ENCODE peak calls at places on chromosomes 5 and 9, in five cellular contexts. One of them, this sample, is unnamed.

GRCh38 chr9:37466037-37466709 is 923 bp upstream of the ZBTB5 start:
- DNase-seq in Peyer's patch: peak
- DNase-seq in body of pancreas: peak
- DNase-seq in fibroblast of lung: peak
- DNase-seq in small intestine: peak
- DNase-seq in this sample: peak

GRCh38 chr5:67815455-67816391 is 399.8 kb upstream of the PIK3R1 start:
- DNase-seq in Peyer's patch: no peak
- DNase-seq in body of pancreas: peak
- DNase-seq in fibroblast of lung: peak
- DNase-seq in small intestine: no peak
- DNase-seq in this sample: no peak

GRCh38 chr5:135891804-135892203 is 3.8 kb downstream of the IL9 start:
- DNase-seq in Peyer's patch: no peak
- DNase-seq in body of pancreas: no peak
- DNase-seq in fibroblast of lung: no peak
- DNase-seq in small intestine: no peak
- DNase-seq in this sample: no peak

GRCh38 chr5:158754018-158754514 is 345.6 kb downstream of the EBF1 start:
- DNase-seq in Peyer's patch: no peak
- DNase-seq in body of pancreas: no peak
- DNase-seq in fibroblast of lung: peak
- DNase-seq in small intestine: no peak
- DNase-seq in this sample: no peak

GRCh38 chr5:129836321-129836720 is 67.9 kb upstream of the CHSY3 start:
- DNase-seq in Peyer's patch: no peak
- DNase-seq in body of pancreas: no peak
- DNase-seq in fibroblast of lung: no peak
- DNase-seq in small intestine: no peak
- DNase-seq in this sample: no peak

GRCh38 chr5:76790632-76791290 is 28.1 kb upstream of the F2RL1 start:
- DNase-seq in Peyer's patch: no peak
- DNase-seq in body of pancreas: no peak
- DNase-seq in fibroblast of lung: peak
- DNase-seq in small intestine: peak
- DNase-seq in this sample: no peak

GRCh38 chr5:148408092-148408491 is 24.3 kb downstream of the FBXO38 start:
- DNase-seq in Peyer's patch: no peak
- DNase-seq in body of pancreas: no peak
- DNase-seq in fibroblast of lung: no peak
- DNase-seq in small intestine: no peak
- DNase-seq in this sample: no peak

GRCh38 chr5:98414938-98415337 is 358.5 kb upstream of the RGMB start:
- DNase-seq in Peyer's patch: no peak
- DNase-seq in body of pancreas: no peak
- DNase-seq in fibroblast of lung: peak
- DNase-seq in small intestine: no peak
- DNase-seq in this sample: no peak

GRCh38 chr5:34657550-34657921 is 1.4 kb downstream of the RAI14 start:
- DNase-seq in Peyer's patch: no peak
- DNase-seq in body of pancreas: no peak
- DNase-seq in fibroblast of lung: peak
- DNase-seq in small intestine: no peak
- DNase-seq in this sample: no peak

GRCh38 chr5:78757269-78758053 is 108.9 kb upstream of the LHFPL2 start:
- DNase-seq in Peyer's patch: no peak
- DNase-seq in body of pancreas: no peak
- DNase-seq in fibroblast of lung: peak
- DNase-seq in small intestine: no peak
- DNase-seq in this sample: no peak

GRCh38 chr5:149853019-149853648 is 91.5 kb downstream of the PDE6A start:
- DNase-seq in Peyer's patch: peak
- DNase-seq in body of pancreas: peak
- DNase-seq in fibroblast of lung: peak
- DNase-seq in small intestine: peak
- DNase-seq in this sample: no peak

GRCh38 chr5:68264024-68264956 is 48.7 kb downstream of the PIK3R1 start:
- DNase-seq in Peyer's patch: peak
- DNase-seq in body of pancreas: peak
- DNase-seq in fibroblast of lung: peak
- DNase-seq in small intestine: peak
- DNase-seq in this sample: no peak

GRCh38 chr5:137622850-137623249 is 113.0 kb downstream of the KLHL3 start:
- DNase-seq in Peyer's patch: no peak
- DNase-seq in body of pancreas: peak
- DNase-seq in fibroblast of lung: no peak
- DNase-seq in small intestine: no peak
- DNase-seq in this sample: peak

GRCh38 chr9:77751341-77752091 is 103.4 kb upstream of the GNA14 start:
- DNase-seq in Peyer's patch: no peak
- DNase-seq in body of pancreas: no peak
- DNase-seq in fibroblast of lung: peak
- DNase-seq in small intestine: peak
- DNase-seq in this sample: no peak

GRCh38 chr5:95317687-95318086 is 32.8 kb upstream of the MCTP1 start:
- DNase-seq in Peyer's patch: no peak
- DNase-seq in body of pancreas: no peak
- DNase-seq in fibroblast of lung: no peak
- DNase-seq in small intestine: no peak
- DNase-seq in this sample: no peak

GRCh38 chr5:96293966-96294886 is 138.8 kb downstream of the PCSK1 start:
- DNase-seq in Peyer's patch: no peak
- DNase-seq in body of pancreas: no peak
- DNase-seq in fibroblast of lung: peak
- DNase-seq in small intestine: no peak
- DNase-seq in this sample: no peak

GRCh38 chr9:110999379-110999778 is 38.9 kb downstream of the LPAR1 start:
- DNase-seq in Peyer's patch: no peak
- DNase-seq in body of pancreas: no peak
- DNase-seq in fibroblast of lung: no peak
- DNase-seq in small intestine: no peak
- DNase-seq in this sample: no peak

GRCh38 chr9:74935008-74935407 is 17.7 kb downstream of the C9orf40 start:
- DNase-seq in Peyer's patch: no peak
- DNase-seq in body of pancreas: no peak
- DNase-seq in fibroblast of lung: no peak
- DNase-seq in small intestine: no peak
- DNase-seq in this sample: no peak

GRCh38 chr5:143435207-143435657 is 31.7 kb upstream of the NR3C1 start:
- DNase-seq in Peyer's patch: no peak
- DNase-seq in body of pancreas: no peak
- DNase-seq in fibroblast of lung: peak
- DNase-seq in small intestine: peak
- DNase-seq in this sample: no peak
- H3K4me3 ChIP-seq in Peyer's patch: peak
- H3K4me3 ChIP-seq in body of pancreas: no peak
- H3K4me3 ChIP-seq in fibroblast of lung: no peak
- H3K4me3 ChIP-seq in small intestine: peak
- H3K4me3 ChIP-seq in this sample: peak

DNA sequence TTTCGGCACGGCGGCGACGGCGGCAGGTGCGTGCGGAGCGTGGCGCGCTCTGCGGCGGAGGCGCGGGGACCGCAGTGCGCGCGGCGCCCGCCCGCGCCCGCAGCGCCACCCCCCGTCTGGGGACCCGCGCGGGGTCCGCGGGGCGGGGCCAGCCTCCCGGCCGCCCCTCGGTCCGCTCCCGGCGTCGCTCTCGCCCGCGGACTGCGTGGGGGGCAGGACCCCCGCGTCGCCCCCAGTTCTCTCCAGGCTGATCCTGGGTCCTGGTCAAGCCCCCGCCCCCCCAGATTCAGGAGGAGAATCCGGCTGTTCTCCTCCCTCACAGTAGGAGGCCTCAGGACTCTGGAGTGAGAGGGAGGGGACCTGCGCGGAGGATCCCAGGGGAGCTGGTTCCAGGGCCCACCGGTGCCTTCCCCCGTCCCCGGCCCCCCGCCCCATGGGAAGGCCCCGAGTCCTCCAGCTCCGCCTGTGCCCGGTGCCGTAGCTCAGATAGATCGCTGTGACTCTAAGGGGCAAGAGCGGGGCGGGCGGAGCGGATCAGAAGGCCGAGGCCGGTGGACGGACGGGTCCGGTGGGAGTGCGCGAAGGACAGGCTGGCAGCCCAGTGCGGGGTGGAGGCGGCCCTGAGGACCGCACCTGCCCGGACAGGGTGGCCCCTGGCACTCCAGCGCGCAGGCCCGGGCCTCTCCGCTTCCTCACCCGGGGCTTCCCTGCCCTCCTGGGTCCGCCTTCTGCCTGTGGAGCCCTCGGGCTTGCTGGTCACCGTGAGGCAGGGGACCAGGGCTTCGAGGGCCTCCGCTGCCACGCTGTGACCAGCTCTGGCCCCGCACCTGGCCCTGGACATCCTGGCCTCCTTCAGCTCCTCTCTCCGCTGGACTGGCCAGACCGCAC is at the start of gene RNF208:
- DNase-seq in Peyer's patch: peak
- DNase-seq in body of pancreas: peak
- DNase-seq in fibroblast of lung: no peak
- DNase-seq in small intestine: no peak
- DNase-seq in this sample: no peak
- H3K27ac ChIP-seq in Peyer's patch: peak
- H3K27ac ChIP-seq in body of pancreas: peak
- H3K27ac ChIP-seq in fibroblast of lung: no peak
- H3K27ac ChIP-seq in small intestine: peak
- H3K27ac ChIP-seq in this sample: peak

GRCh38 chr5:155013526-155013925 is at the start of gene KIF4B:
- DNase-seq in Peyer's patch: no peak
- DNase-seq in body of pancreas: no peak
- DNase-seq in fibroblast of lung: no peak
- DNase-seq in small intestine: no peak
- DNase-seq in this sample: no peak
- H3K4me3 ChIP-seq in Peyer's patch: no peak
- H3K4me3 ChIP-seq in body of pancreas: no peak
- H3K4me3 ChIP-seq in fibroblast of lung: no peak
- H3K4me3 ChIP-seq in small intestine: no peak
- H3K4me3 ChIP-seq in this sample: no peak

DNA sequence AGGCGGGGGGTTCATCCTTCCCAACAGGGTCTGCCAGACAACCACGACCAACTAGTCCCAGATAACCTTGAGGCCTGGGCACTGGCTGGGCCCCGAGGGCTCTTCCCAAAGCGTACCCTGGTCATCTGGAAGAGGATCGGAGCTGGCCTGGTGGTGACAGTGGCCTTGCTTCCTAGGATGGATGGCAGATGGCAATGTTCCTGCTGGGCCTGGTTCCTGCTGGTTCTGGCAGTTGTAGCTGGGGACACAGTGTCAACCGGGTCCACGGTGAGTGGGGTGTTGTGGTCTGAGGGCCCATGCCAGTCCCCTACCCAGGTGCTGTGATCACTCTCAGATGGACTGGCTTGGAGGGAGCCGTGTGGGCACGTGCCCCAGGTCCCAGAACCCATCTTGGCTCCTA is 2.0 kb downstream of the ADAMTSL2 start:
- DNase-seq in Peyer's patch: no peak
- DNase-seq in body of pancreas: no peak
- DNase-seq in fibroblast of lung: no peak
- DNase-seq in small intestine: no peak
- DNase-seq in this sample: no peak
- H3K27ac ChIP-seq in Peyer's patch: no peak
- H3K27ac ChIP-seq in body of pancreas: no peak
- H3K27ac ChIP-seq in fibroblast of lung: no peak
- H3K27ac ChIP-seq in small intestine: no peak
- H3K27ac ChIP-seq in this sample: no peak

DNA sequence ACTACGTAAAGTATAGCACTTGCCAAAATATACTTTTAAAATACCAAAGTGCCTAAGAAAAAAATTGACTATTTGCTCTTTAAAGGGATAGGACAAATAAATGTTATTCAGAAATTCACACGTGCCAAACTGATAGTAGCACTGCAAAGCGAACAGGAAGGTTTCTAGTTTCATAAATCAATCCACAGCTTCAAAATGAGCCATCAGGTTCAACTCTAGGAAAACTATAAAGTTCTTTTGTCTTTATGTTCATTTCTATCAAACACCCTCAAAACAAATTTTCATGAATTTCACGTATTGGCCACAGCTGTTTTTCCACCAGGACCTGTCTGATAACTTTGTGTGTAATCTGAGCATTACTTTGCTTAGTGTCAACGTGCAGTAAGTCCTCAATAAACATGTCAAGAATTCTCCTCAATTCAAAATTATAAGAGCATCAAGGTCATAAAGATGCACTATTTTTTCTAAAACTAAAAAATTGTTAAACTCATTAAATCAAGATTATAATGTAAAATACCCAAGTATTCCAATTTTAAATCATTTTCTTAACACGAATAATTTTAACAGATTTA is 3.0 kb downstream of the RNF130 start:
- DNase-seq in Peyer's patch: no peak
- DNase-seq in body of pancreas: no peak
- DNase-seq in fibroblast of lung: no peak
- DNase-seq in small intestine: no peak
- DNase-seq in this sample: no peak
- H3K4me3 ChIP-seq in Peyer's patch: no peak
- H3K4me3 ChIP-seq in body of pancreas: no peak
- H3K4me3 ChIP-seq in fibroblast of lung: no peak
- H3K4me3 ChIP-seq in small intestine: no peak
- H3K4me3 ChIP-seq in this sample: no peak

DNA sequence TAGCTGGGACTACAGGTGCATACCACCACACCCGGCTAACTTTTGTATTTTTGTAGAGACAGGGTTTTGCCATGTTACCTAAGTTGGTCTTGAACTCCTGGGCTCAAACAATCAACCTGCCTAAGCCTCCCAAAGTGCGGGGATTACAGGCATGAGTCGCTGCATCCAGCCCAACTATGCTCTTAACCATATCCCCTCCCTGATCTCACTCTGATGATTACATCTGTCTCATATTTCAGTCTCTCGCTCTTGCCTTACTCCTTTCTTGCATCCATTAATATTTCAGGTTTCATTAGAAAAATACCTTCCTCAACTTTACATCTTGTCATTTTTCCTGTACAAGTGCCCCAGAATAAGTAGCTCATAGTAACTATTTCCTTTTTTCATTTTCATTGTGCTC is 61.0 kb upstream of the BASP1 start:
- DNase-seq in Peyer's patch: no peak
- DNase-seq in body of pancreas: no peak
- DNase-seq in fibroblast of lung: peak
- DNase-seq in small intestine: no peak
- DNase-seq in this sample: no peak
- H3K27ac ChIP-seq in Peyer's patch: no peak
- H3K27ac ChIP-seq in body of pancreas: no peak
- H3K27ac ChIP-seq in fibroblast of lung: no peak
- H3K27ac ChIP-seq in small intestine: no peak
- H3K27ac ChIP-seq in this sample: no peak

GRCh38 chr5:167822241-167822640 is 469.2 kb upstream of the WWC1 start:
- DNase-seq in Peyer's patch: no peak
- DNase-seq in body of pancreas: no peak
- DNase-seq in fibroblast of lung: no peak
- DNase-seq in small intestine: no peak
- DNase-seq in this sample: no peak
- H3K4me3 ChIP-seq in Peyer's patch: no peak
- H3K4me3 ChIP-seq in body of pancreas: no peak
- H3K4me3 ChIP-seq in fibroblast of lung: no peak
- H3K4me3 ChIP-seq in small intestine: no peak
- H3K4me3 ChIP-seq in this sample: no peak